ENCODE peak calls at places on chromosome 4, in nine cellular contexts. T is A549, L is renal cortical epithelial cell, F is NCI-H1417 treated with DMSO at 0.1 percent for 48 hours, G is RCC 7860, A is MM.1S, V is ascending aorta, Q is heart right ventricle, H is cardiac muscle cell. R is an unnamed sample.

GRCh38 chr4:165656399-165656798 is 216.6 kb upstream of the TLL1 start:
- DNase-seq in T (no peak), L (no peak), F (no peak), G (no peak), A (no peak), V (no peak), Q (no peak), H (no peak), R (no peak)

GRCh38 chr4:88029556-88029955 is 22.1 kb downstream of the PKD2 start:
- DNase-seq in T (no peak), L (no peak), F (no peak), G (no peak), A (no peak), V (no peak), Q (no peak), H (no peak), R (no peak)

GRCh38 chr4:118842055-118842454 is 6.1 kb upstream of the SEC24D start:
- DNase-seq in T (no peak), L (peak), F (no peak), G (peak), A (no peak), V (no peak), Q (no peak), H (no peak), R (no peak)

GRCh38 chr4:125749354-125749753 is 434.6 kb downstream of the FAT4 start:
- DNase-seq in T (no peak), L (no peak), F (no peak), G (no peak), A (no peak), V (no peak), Q (no peak), H (no peak), R (no peak)

GRCh38 chr4:138053601-138054322 is 188.4 kb downstream of the SLC7A11 start:
- DNase-seq in T (peak), L (peak), F (no peak), G (peak), A (no peak), V (no peak), Q (no peak), H (no peak), R (no peak)

GRCh38 chr4:112296949-112297483 is at the start of gene ALPK1:
- DNase-seq in T (peak), L (peak), F (no peak), G (peak), A (peak), V (no peak), Q (no peak), H (no peak), R (no peak)

GRCh38 chr4:55397521-55398321 is 2.0 kb downstream of the TMEM165 start:
- DNase-seq in T (no peak), L (peak), F (no peak), G (peak), A (peak), V (no peak), Q (no peak), H (no peak), R (no peak)

GRCh38 chr4:68361146-68361589 is 11.3 kb upstream of the YTHDC1 start:
- DNase-seq in T (peak), L (peak), F (no peak), G (peak), A (no peak), V (no peak), Q (no peak), H (no peak), R (no peak)

GRCh38 chr4:183638436-183638835 is 20.5 kb downstream of the RWDD4 start:
- DNase-seq in T (no peak), L (no peak), F (no peak), G (no peak), A (no peak), V (no peak), Q (no peak), H (no peak), R (no peak)